ENCODE peak calls at places on chromosomes 12 and 14, in ten cellular contexts. D is Peyer's patch, X is body of pancreas, M is breast epithelium, T is ovary, F is sigmoid colon, B is uterus, J is IMR-90, V is H1, C is esophagus muscularis mucosa. W is an unnamed sample. For H3K4me1, the result is how much of the 10 kb centered on the place peaks cover.

GRCh38 chr14:92465353-92466067 is 48.1 kb upstream of the RIN3 start:
- DNase-seq in D (no peak), V (no peak), B (no peak), X (no peak), F (peak), T (no peak), C (no peak), J (no peak), M (no peak), W (no peak)

GRCh38 chr12:132423251-132424117 is 66.5 kb upstream of the FBRSL1 start:
- DNase-seq in T (no peak), C (no peak), M (no peak), F (no peak), X (no peak), V (no peak), B (no peak), J (no peak), D (no peak), W (no peak)

GRCh38 chr12:109923481-109924245 is 23.6 kb downstream of the TCHP start:
- DNase-seq in D (no peak), V (no peak), B (no peak), X (no peak), F (no peak), M (peak), J (no peak), T (no peak), C (no peak), W (no peak)

GRCh38 chr12:117850048-117850447 is 118.7 kb downstream of the KSR2 start:
- DNase-seq in V (peak), J (peak), D (no peak), X (peak), B (no peak), T (no peak), F (no peak), C (no peak), M (no peak), W (peak)

GRCh38 chr12:97716356-97716755 is 253.8 kb downstream of the RMST start:
- DNase-seq in V (peak), D (no peak), J (no peak), B (no peak), X (no peak), T (no peak), M (no peak), C (no peak), F (no peak), W (no peak)

GRCh38 chr14:28012629-28013415 is 753.8 kb upstream of the FOXG1 start:
- DNase-seq in F (no peak), C (no peak), X (no peak), J (no peak), T (no peak), M (no peak), D (no peak), B (no peak), V (no peak), W (no peak)

GRCh38 chr14:98103705-98104104 is 1168.3 kb downstream of the BCL11B start:
- DNase-seq in B (no peak), J (no peak), V (no peak), T (no peak), M (no peak), D (no peak), C (peak), F (no peak), X (no peak), W (no peak)

GRCh38 chr14:43778607-43778955 is 728.5 kb downstream of the FSCB start:
- DNase-seq in J (no peak), V (no peak), C (no peak), X (no peak), F (no peak), B (no peak), T (no peak), M (no peak), D (no peak), W (no peak)

GRCh38 chr14:53564870-53565269 is 391.8 kb downstream of the BMP4 start:
- DNase-seq in T (no peak), J (no peak), F (no peak), C (no peak), B (no peak), X (no peak), V (no peak), D (no peak), M (no peak), W (no peak)

GRCh38 chr14:101854366-101854765 is 92.9 kb downstream of the PPP2R5C start:
- DNase-seq in T (no peak), M (no peak), J (peak), V (no peak), X (no peak), B (no peak), D (no peak), C (no peak), F (no peak), W (no peak)

GRCh38 chr14:53149656-53150319 is 3.3 kb downstream of the DDHD1 start:
- DNase-seq in M (no peak), C (no peak), B (no peak), T (no peak), X (no peak), J (no peak), F (no peak), V (no peak), D (peak), W (no peak)

GRCh38 chr12:129202109-129202814 is 349.0 kb downstream of the GLT1D1 start:
- DNase-seq in F (no peak), C (no peak), J (no peak), M (no peak), X (no peak), B (no peak), D (no peak), T (no peak), V (no peak), W (no peak)

GRCh38 chr12:61546296-61546695 is 713.9 kb upstream of the USP15 start:
- DNase-seq in M (no peak), D (no peak), X (peak), F (no peak), V (no peak), C (no peak), B (no peak), J (no peak), T (no peak), W (no peak)

GRCh38 chr12:104223599-104224168 is 8.1 kb downstream of the TXNRD1 start:
- DNase-seq in D (no peak), V (no peak), B (no peak), J (no peak), M (no peak), T (no peak), X (no peak), F (no peak), C (no peak), W (peak)

GRCh38 chr12:104219908-104220404 is 4.4 kb downstream of the TXNRD1 start:
- DNase-seq in M (no peak), F (no peak), C (peak), J (peak), T (no peak), B (no peak), V (no peak), X (peak), D (no peak), W (peak)

GRCh38 chr12:104219361-104219892 is 3.8 kb downstream of the TXNRD1 start:
- DNase-seq in C (no peak), M (no peak), T (no peak), X (peak), F (no peak), B (peak), D (no peak), J (peak), V (no peak), W (no peak)

GRCh38 chr12:104220931-104221330 is 5.4 kb downstream of the TXNRD1 start:
- DNase-seq in C (peak), B (no peak), D (no peak), J (no peak), F (no peak), V (no peak), M (no peak), T (no peak), X (no peak), W (no peak)

GRCh38 chr12:104222981-104223380 is 7.4 kb downstream of the TXNRD1 start:
- DNase-seq in V (no peak), J (no peak), C (no peak), X (no peak), D (no peak), F (no peak), T (no peak), B (no peak), M (no peak), W (no peak)
- H3K4me1 ChIP-seq in V (under half), J (under half), C (under half), X (under half), D (under half), F (under half), T (under half), B (under half), M (under half), W (under half)

GRCh38 chr12:116662612-116663144 is 75.2 kb downstream of the SPRING1 start:
- DNase-seq in T (peak), B (no peak), D (no peak), V (no peak), F (no peak), M (no peak), J (peak), C (no peak), X (peak), W (peak)
- TF ChIP-seq CTCF in T (no peak), B (no peak), D (no peak), V (no peak), F (no peak), M (no peak), J (no peak), C (no peak), X (no peak), W (no peak)

GRCh38 chr14:100159865-100160533 is 554 bp upstream of the DEGS2 start:
- DNase-seq in F (no peak), D (no peak), T (no peak), X (no peak), V (no peak), J (no peak), C (no peak), B (no peak), M (no peak), W (no peak)

GRCh38 chr14:100160534-100160916 is 1.1 kb upstream of the DEGS2 start:
- DNase-seq in T (no peak), C (no peak), X (no peak), J (no peak), F (no peak), M (no peak), B (no peak), D (no peak), V (no peak), W (no peak)

GRCh38 chr14:100156776-100157175 is 2.7 kb downstream of the DEGS2 start:
- DNase-seq in X (no peak), M (no peak), B (no peak), D (no peak), V (no peak), J (no peak), T (no peak), C (no peak), F (no peak), W (no peak)

GRCh38 chr14:100158566-100159106 is 809 bp downstream of the DEGS2 start:
- DNase-seq in D (peak), B (no peak), X (no peak), M (no peak), F (no peak), C (no peak), J (no peak), V (no peak), T (no peak), W (no peak)

GRCh38 chr14:100159107-100159864 is at the start of gene DEGS2:
- DNase-seq in X (peak), J (no peak), B (no peak), C (no peak), M (no peak), T (no peak), V (no peak), F (no peak), D (peak), W (peak)
- TF ChIP-seq POLR2A in X (peak), J (no peak), B (no peak), C (no peak), M (no peak), T (no peak), V (no peak), F (no peak), D (peak), W (no peak)

DNA sequence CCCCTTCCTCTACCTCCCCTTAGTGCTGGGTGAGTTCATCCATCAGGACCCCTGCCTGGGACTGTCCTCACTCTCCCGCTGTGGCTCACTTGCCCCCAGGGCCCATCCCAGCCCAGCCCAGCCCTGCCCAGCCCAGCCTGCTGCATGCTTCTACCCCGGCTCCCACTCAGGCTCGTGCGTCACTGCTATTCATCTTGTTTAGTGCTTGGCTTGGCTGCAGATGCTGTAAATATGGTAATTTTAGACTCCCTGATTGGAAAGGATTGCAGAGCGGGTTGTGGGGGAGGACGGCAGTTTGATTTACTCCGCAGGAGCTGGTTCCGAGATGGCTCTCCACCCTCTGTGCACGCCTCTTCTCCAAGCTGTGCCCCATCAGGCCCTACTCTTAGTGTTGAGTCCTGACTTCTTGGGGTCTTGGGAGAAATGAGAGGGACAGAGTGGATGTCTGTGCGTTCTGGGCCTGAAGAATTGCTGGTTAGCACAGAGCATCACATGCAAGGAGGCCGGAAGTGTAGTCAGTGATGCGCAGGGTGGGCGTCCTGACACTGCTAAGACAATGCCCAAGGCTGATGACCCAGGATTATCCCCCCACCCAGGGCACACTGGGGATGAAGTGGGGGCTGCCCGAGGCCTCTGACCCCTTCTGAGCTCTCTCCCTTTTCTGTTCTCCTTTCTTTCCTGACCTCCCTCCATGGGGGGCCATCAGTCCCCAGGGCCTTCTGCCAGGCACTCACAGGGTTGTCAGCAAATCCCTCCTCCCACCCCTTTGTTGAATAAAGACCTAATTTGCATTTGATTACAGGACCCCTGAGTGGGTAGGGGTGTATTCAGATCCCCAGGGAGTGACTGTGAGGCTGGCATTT is 244.4 kb downstream of the ZFP36L1 start:
- DNase-seq in B (peak), F (peak), T (peak), D (no peak), C (peak), J (peak), M (peak), X (peak), V (no peak), W (no peak)
- H3K4me1 ChIP-seq in B (under half), F (half or more), T (under half), D (under half), C (half or more), J (under half), M (under half), X (under half), V (under half), W (half or more)

GRCh38 chr12:114683709-114684097 is 272 bp downstream of the TBX3 start:
- DNase-seq in T (no peak), B (no peak), X (no peak), C (no peak), F (no peak), V (no peak), M (no peak), D (no peak), J (no peak), W (no peak)

GRCh38 chr12:114684098-114684869 is at the start of gene TBX3:
- DNase-seq in V (peak), C (peak), T (peak), F (peak), B (peak), X (peak), J (peak), D (peak), M (peak), W (peak)

GRCh38 chr12:114684870-114685273 is 897 bp upstream of the TBX3 start:
- DNase-seq in F (no peak), J (no peak), D (no peak), V (no peak), M (no peak), C (no peak), B (no peak), T (no peak), X (no peak), W (no peak)

GRCh38 chr12:114682101-114682919 is 1.7 kb downstream of the TBX3 start:
- DNase-seq in C (no peak), J (no peak), X (no peak), B (no peak), M (no peak), T (no peak), D (no peak), V (no peak), F (no peak), W (no peak)

GRCh38 chr12:114682920-114683708 is 861 bp downstream of the TBX3 start:
- DNase-seq in J (no peak), F (no peak), T (peak), V (no peak), M (no peak), D (no peak), X (no peak), C (no peak), B (no peak), W (no peak)
- TF ChIP-seq CTCF in J (no peak), F (no peak), T (no peak), V (no peak), M (no peak), D (no peak), X (no peak), C (no peak), B (no peak), W (no peak)

GRCh38 chr14:61280526-61281185 is 482 bp downstream of the TMEM30B start:
- DNase-seq in X (peak), M (peak), C (no peak), F (no peak), T (peak), V (no peak), J (peak), B (peak), D (peak), W (peak)
- TF ChIP-seq POLR2A in X (peak), M (no peak), C (no peak), F (no peak), T (peak), V (no peak), J (no peak), B (no peak), D (peak), W (no peak)

W was measured in thyroid gland.